ENCODE peak calls at places on chromosomes 3 and 15, in six cellular contexts. L, I, X, R, D and Q are unnamed samples. For H3K9me3, the result is how much of the 10 kb centered on the place peaks cover.

GRCh38 chr15:99212401-99212800 is 37.0 kb downstream of the TTC23 start:
- DNase-seq in L (no peak), I (peak), X (no peak), R (peak), D (no peak), Q (no peak)

GRCh38 chr3:192395506-192395905 is 331.8 kb downstream of the FGF12 start:
- DNase-seq in L (no peak), I (no peak), X (no peak), R (no peak), D (no peak), Q (peak)

GRCh38 chr3:123083446-123084124 is 16.8 kb downstream of the PDIA5 start:
- DNase-seq in L (no peak), I (no peak), X (no peak), R (no peak), D (no peak), Q (no peak)

GRCh38 chr3:116000315-116000714 is 377.0 kb downstream of the GAP43 start:
- DNase-seq in L (no peak), I (peak), X (no peak), R (peak), D (no peak), Q (no peak)

GRCh38 chr3:22582291-22582690 is 620.8 kb upstream of the UBE2E2 start:
- DNase-seq in L (no peak), I (no peak), X (no peak), R (no peak), D (no peak), Q (no peak)

GRCh38 chr3:113736548-113737089 is 9.4 kb downstream of the NAA50 start:
- DNase-seq in L (no peak), I (peak), X (peak), R (peak), D (no peak), Q (peak)

GRCh38 chr3:28239108-28239507 is 2.3 kb upstream of the CMC1 start:
- DNase-seq in L (no peak), I (no peak), X (no peak), R (no peak), D (no peak), Q (no peak)

GRCh38 chr3:64440498-64440897 is 215.2 kb upstream of the PRICKLE2 start:
- DNase-seq in L (no peak), I (peak), X (no peak), R (peak), D (no peak), Q (peak)

GRCh38 chr3:174620138-174620537 is 239.0 kb upstream of the NAALADL2 start:
- DNase-seq in L (no peak), I (no peak), X (no peak), R (no peak), D (no peak), Q (no peak)

GRCh38 chr3:79016587-79017380 is 751.0 kb downstream of the ROBO1 start:
- DNase-seq in L (no peak), I (peak), X (no peak), R (no peak), D (no peak), Q (no peak)

GRCh38 chr3:31193871-31194270 is 299.4 kb upstream of the GADL1 start:
- DNase-seq in L (no peak), I (peak), X (no peak), R (no peak), D (no peak), Q (no peak)

GRCh38 chr3:32847520-32847919 is 29.7 kb downstream of the TRIM71 start:
- DNase-seq in L (no peak), I (no peak), X (no peak), R (no peak), D (no peak), Q (no peak)

GRCh38 chr3:194514626-194515025 is 27.8 kb upstream of the ATP13A3 start:
- DNase-seq in L (no peak), I (no peak), X (no peak), R (no peak), D (no peak), Q (no peak)

GRCh38 chr3:64575211-64575844 is 112.5 kb downstream of the ADAMTS9 start:
- DNase-seq in L (peak), I (peak), X (no peak), R (peak), D (no peak), Q (peak)

GRCh38 chr15:95645791-95646338 is 684.6 kb upstream of the NR2F2 start:
- DNase-seq in L (no peak), I (no peak), X (no peak), R (no peak), D (no peak), Q (no peak)

GRCh38 chr15:49918106-49918505 is 200.9 kb downstream of the ATP8B4 start:
- DNase-seq in L (no peak), I (peak), X (no peak), R (no peak), D (no peak), Q (no peak)

GRCh38 chr3:12316253-12316652 is 27.4 kb downstream of the PPARG start:
- DNase-seq in L (no peak), I (no peak), X (no peak), R (no peak), D (no peak), Q (no peak)

GRCh38 chr3:38190481-38190881 is 25.1 kb downstream of the OXSR1 start:
- DNase-seq in L (no peak), I (no peak), X (no peak), R (no peak), D (no peak), Q (no peak)

GRCh38 chr15:49495993-49496747 is 73.1 kb downstream of the FGF7 start:
- DNase-seq in L (no peak), I (peak), X (no peak), R (peak), D (no peak), Q (no peak)

GRCh38 chr3:32154180-32154579 is 47.8 kb downstream of the GPD1L start:
- DNase-seq in L (peak), I (no peak), X (no peak), R (peak), D (no peak), Q (peak)

GRCh38 chr15:51030649-51031316 is 63.9 kb downstream of the TNFAIP8L3 start:
- DNase-seq in L (no peak), I (peak), X (no peak), R (peak), D (no peak), Q (no peak)

GRCh38 chr3:164375995-164376394 is 702.3 kb downstream of the SI start:
- DNase-seq in L (no peak), I (no peak), X (no peak), R (no peak), D (no peak), Q (no peak)

GRCh38 chr15:66007663-66008262 is 138.5 kb downstream of the RAB11A start:
- DNase-seq in L (no peak), I (no peak), X (no peak), R (no peak), D (no peak), Q (no peak)

GRCh38 chr15:90162956-90163355 is 38.2 kb upstream of the SEMA4B start:
- DNase-seq in L (no peak), I (no peak), X (no peak), R (no peak), D (no peak), Q (peak)

GRCh38 chr3:44208086-44208485 is 33.6 kb upstream of the TOPAZ1 start:
- DNase-seq in L (no peak), I (no peak), X (no peak), R (peak), D (no peak), Q (no peak)

GRCh38 chr15:90407871-90408317 is 19.9 kb downstream of the IQGAP1 start:
- DNase-seq in L (no peak), I (peak), X (no peak), R (peak), D (no peak), Q (no peak)

GRCh38 chr3:45387636-45388348 is 584 bp upstream of the LARS2 start:
- DNase-seq in L (no peak), I (no peak), X (no peak), R (no peak), D (no peak), Q (peak)

GRCh38 chr3:50675179-50676030 is 678 bp downstream of the DOCK3 start:
- DNase-seq in L (peak), I (no peak), X (peak), R (no peak), D (no peak), Q (no peak)

GRCh38 chr3:32146669-32147315 is 40.4 kb downstream of the GPD1L start:
- DNase-seq in L (no peak), I (no peak), X (no peak), R (no peak), D (no peak), Q (peak)

GRCh38 chr15:100710744-100711478 is 108.5 kb downstream of the ASB7 start:
- DNase-seq in L (no peak), I (no peak), X (no peak), R (no peak), D (no peak), Q (no peak)

GRCh38 chr15:78149805-78150751 is 916 bp downstream of the IDH3A start:
- DNase-seq in L (no peak), I (no peak), X (no peak), R (peak), D (no peak), Q (no peak)

GRCh38 chr15:40471105-40471777 is 457 bp downstream of the CHST14 start:
- DNase-seq in L (peak), I (peak), X (peak), R (peak), D (no peak), Q (no peak)

GRCh38 chr3:47412842-47413520 is 32.2 kb downstream of the PTPN23 start:
- DNase-seq in L (no peak), I (no peak), X (no peak), R (no peak), D (no peak), Q (no peak)

GRCh38 chr15:73607405-73607804 is 25.8 kb downstream of the NPTN start:
- DNase-seq in L (no peak), I (no peak), X (no peak), R (no peak), D (no peak), Q (no peak)

GRCh38 chr3:181855825-181856224 is 144.1 kb downstream of the SOX2 start:
- DNase-seq in L (no peak), I (no peak), X (no peak), R (no peak), D (no peak), Q (no peak)

GRCh38 chr3:153462550-153462949 is 300.5 kb downstream of the RAP2B start:
- DNase-seq in L (no peak), I (no peak), X (no peak), R (no peak), D (no peak), Q (no peak)

DNA sequence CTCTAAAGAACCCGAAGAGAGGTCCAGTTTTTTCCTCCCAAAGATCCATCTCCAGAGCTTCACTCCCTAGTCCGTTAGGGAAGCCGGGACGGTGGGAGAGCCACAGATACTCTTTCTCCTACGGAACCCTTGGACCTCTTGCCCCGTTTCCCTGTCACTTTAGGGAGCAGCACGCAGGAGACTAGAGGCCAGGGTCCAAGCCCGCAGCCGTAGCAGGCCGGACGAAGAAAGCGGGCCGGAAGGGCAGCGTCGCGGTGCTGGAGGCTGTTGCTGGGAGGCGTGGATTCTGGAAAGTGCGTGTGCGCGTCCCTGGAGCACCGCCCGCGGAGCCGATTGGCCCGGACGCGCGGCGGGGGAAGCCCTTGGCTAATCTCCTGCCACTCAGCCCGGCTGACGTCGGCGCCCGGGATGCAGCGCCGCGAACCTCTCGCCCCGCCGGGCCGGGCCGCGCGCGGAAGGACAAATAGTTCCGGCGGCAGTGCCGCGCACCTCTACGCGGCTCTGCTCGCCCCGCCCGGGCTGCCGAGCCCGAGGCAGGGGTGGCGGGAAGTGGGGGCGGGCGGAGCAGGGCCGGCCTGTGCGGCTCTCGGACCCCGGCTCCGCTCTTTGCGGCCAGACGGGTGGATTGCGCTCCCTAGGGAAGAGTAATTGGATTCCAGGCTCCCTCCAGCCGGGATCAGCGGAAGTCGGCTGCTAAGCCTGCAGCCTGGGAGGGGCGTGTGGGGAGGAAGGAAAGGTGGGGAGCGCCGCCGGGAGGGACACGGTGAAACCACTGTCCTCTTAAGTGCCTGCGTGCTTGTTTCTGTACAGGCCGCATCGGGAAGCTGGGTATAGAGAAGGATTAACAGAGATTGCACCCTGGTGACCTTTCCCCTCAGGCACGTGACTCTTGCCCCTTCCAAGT is 31.3 kb upstream of the TCF12 start:
- DNase-seq in L (peak), I (peak), X (peak), R (peak), D (peak), Q (peak)
- H2BK5ac ChIP-seq in L (no peak), I (peak), X (peak), R (peak), D (peak), Q (peak)

GRCh38 chr3:111639316-111639715 is 44.2 kb upstream of the ZBED2 start:
- DNase-seq in L (no peak), I (no peak), X (no peak), R (no peak), D (no peak), Q (no peak)
- H3K9me3 ChIP-seq in L (under half), I (under half), X (under half), R (under half), D (under half), Q (under half)

GRCh38 chr15:68894208-68894607 is 36.1 kb upstream of the SPESP1 start:
- DNase-seq in L (no peak), I (no peak), X (no peak), R (no peak), D (no peak), Q (no peak)

GRCh38 chr15:68900032-68900431 is 30.3 kb upstream of the SPESP1 start:
- DNase-seq in L (no peak), I (no peak), X (no peak), R (no peak), D (no peak), Q (no peak)

GRCh38 chr15:68896178-68896577 is 34.1 kb upstream of the SPESP1 start:
- DNase-seq in L (no peak), I (no peak), X (no peak), R (no peak), D (no peak), Q (no peak)
- H2BK5ac ChIP-seq in L (no peak), I (no peak), X (no peak), R (no peak), D (no peak), Q (no peak)

DNA sequence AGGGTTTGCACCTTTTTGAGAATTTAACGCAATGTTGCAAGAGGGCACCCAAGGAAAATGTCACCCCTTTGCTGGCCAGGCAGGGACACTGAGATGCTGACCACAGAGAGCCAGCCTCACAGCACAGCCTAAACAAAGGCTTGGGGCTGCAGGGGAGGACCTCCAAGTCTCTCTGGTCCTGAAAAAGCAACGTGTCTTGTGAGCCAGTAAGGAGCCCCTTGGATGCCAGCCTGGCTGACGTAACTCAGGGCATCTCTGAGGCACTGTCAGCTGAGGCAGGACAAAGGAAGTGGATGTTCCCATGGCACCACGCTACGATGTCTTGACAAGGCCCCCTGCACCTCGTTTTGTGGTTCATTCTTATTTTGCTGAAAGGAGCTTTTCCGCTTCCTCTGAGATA is 160.6 kb downstream of the OR4M2 start:
- DNase-seq in L (no peak), I (no peak), X (no peak), R (no peak), D (no peak), Q (no peak)
- H3K9me3 ChIP-seq in L (half or more), I (under half), X (under half), R (under half), D (half or more), Q (under half)